ENCODE peak calls at places on chromosome 12, in six cellular contexts. G is H1, U is H9, O is IMR-90, Y is trophoblast cell, V is mesenchymal stem cell. D is an unnamed sample.
A peak's percentile ranks its signal among the peaks of the same experiment; 100 is the strongest.

GRCh38 chr12:66190519-66191406 is 1.7 kb downstream of the IRAK3 start:
- DNase-seq in V (no peak), O (peak; percentile 52), Y (peak; percentile 18), U (no peak), G (no peak), D (no peak)

GRCh38 chr12:123960029-123960428 is 12.6 kb downstream of the CCDC92 start:
- DNase-seq in O (no peak), V (no peak), G (no peak), U (no peak), Y (no peak), D (no peak)

GRCh38 chr12:55816876-55817351 is 610 bp downstream of the SARNP start:
- DNase-seq in U (no peak), G (peak; percentile 43), Y (no peak), O (peak; percentile 26), V (no peak), D (no peak)

GRCh38 chr12:110578522-110579238 is 4.4 kb downstream of the PPTC7 start:
- DNase-seq in O (no peak), U (no peak), G (no peak), Y (no peak), V (no peak), D (no peak)

GRCh38 chr12:56256326-56256960 is 1.7 kb downstream of the ANKRD52 start:
- DNase-seq in U (peak; percentile 33), V (peak; percentile 28), G (no peak), Y (no peak), O (peak; percentile 46), D (no peak)

GRCh38 chr12:27361372-27361771 is 28.7 kb downstream of the BMAL2 start:
- DNase-seq in V (no peak), U (no peak), G (no peak), O (peak; percentile 87), Y (no peak), D (no peak)

GRCh38 chr12:57471-57980 is 9.0 kb upstream of the IQSEC3 start:
- DNase-seq in U (no peak), G (no peak), O (no peak), Y (no peak), V (no peak), D (no peak)

GRCh38 chr12:123907726-123908476 is 64.7 kb downstream of the CCDC92 start:
- DNase-seq in U (no peak), G (no peak), V (peak; percentile 7), Y (no peak), O (no peak), D (no peak)

GRCh38 chr12:9721394-9722092 is 11.4 kb downstream of the CLECL1 start:
- DNase-seq in G (no peak), U (no peak), V (peak; percentile 65), Y (peak; percentile 96), O (peak; percentile 3), D (no peak)

GRCh38 chr12:52119398-52120254 is 40.1 kb downstream of the SMIM41 start:
- DNase-seq in Y (peak; percentile 53), G (peak; percentile 88), O (no peak), U (peak; percentile 96), V (peak; percentile 31), D (peak; percentile 64)

GRCh38 chr12:79448816-79449215 is 241.9 kb downstream of the PAWR start:
- DNase-seq in V (no peak), G (no peak), U (peak; percentile 39), Y (peak; percentile 97), O (no peak), D (no peak)

GRCh38 chr12:109201496-109201885 is 85.1 kb downstream of the ACACB start:
- DNase-seq in V (no peak), G (no peak), Y (no peak), U (no peak), O (no peak), D (no peak)

GRCh38 chr12:40149673-40150260 is 43.9 kb upstream of the SLC2A13 start:
- DNase-seq in G (no peak), Y (peak; percentile 27), U (no peak), V (no peak), O (no peak), D (no peak)

GRCh38 chr12:109810954-109811623 is 22.1 kb downstream of the TRPV4 start:
- DNase-seq in O (no peak), U (no peak), Y (no peak), V (no peak), G (no peak), D (no peak)

GRCh38 chr12:55931780-55932545 is 1.0 kb downstream of the DGKA start:
- DNase-seq in V (peak; percentile 60), G (peak; percentile 73), Y (no peak), O (peak; percentile 29), U (peak; percentile 70), D (no peak)

GRCh38 chr12:94336201-94336915 is 123.3 kb downstream of the CEP83 start:
- DNase-seq in V (peak; percentile 15), U (no peak), G (no peak), O (peak; percentile 66), Y (no peak), D (no peak)

GRCh38 chr12:17381211-17381610 is 708.8 kb downstream of the RERGL start:
- DNase-seq in V (no peak), Y (peak; percentile 93), O (no peak), U (no peak), G (no peak), D (no peak)

GRCh38 chr12:97283297-97283696 is 179.3 kb upstream of the RMST start:
- DNase-seq in U (peak; percentile 52), G (peak; percentile 71), O (no peak), Y (no peak), V (no peak), D (no peak)

GRCh38 chr12:59698599-59698998 is 102.8 kb downstream of the SLC16A7 start:
- DNase-seq in O (peak; percentile 80), V (peak; percentile 66), Y (peak; percentile 22), U (no peak), G (no peak), D (no peak)

GRCh38 chr12:42564540-42564939 is 25.0 kb downstream of the PRICKLE1 start:
- DNase-seq in V (peak; percentile 12), G (no peak), U (no peak), O (peak; percentile 77), Y (peak; percentile 54), D (no peak)

GRCh38 chr12:29238822-29239291 is 89.8 kb downstream of the FAR2 start:
- DNase-seq in O (peak; percentile 34), U (no peak), V (peak; percentile 61), Y (no peak), G (no peak), D (no peak)

GRCh38 chr12:54993181-54993835 is 8.7 kb upstream of the TESPA1 start:
- DNase-seq in O (peak; percentile 60), U (peak; percentile 53), Y (peak; percentile 88), G (peak; percentile 55), V (peak; percentile 65), D (peak; percentile 81)

GRCh38 chr12:8697120-8697475 is 693 bp upstream of the RIMKLB start:
- DNase-seq in Y (peak; percentile 71), G (no peak), O (peak; percentile 27), V (peak; percentile 57), U (peak; percentile 50), D (no peak)

GRCh38 chr12:43861847-43862150 is 25.9 kb downstream of the TMEM117 start:
- DNase-seq in Y (no peak), G (no peak), O (no peak), V (no peak), U (no peak), D (no peak)

GRCh38 chr12:43861015-43861846 is 25.4 kb downstream of the TMEM117 start:
- DNase-seq in O (peak; percentile 49), Y (peak; percentile 34), U (no peak), V (peak; percentile 14), G (no peak), D (no peak)

GRCh38 chr12:43856932-43857331 is 21.1 kb downstream of the TMEM117 start:
- DNase-seq in G (no peak), O (no peak), U (no peak), V (no peak), Y (no peak), D (no peak)

GRCh38 chr12:43858991-43859390 is 23.1 kb downstream of the TMEM117 start:
- DNase-seq in G (no peak), V (no peak), Y (no peak), U (no peak), O (no peak), D (no peak)

GRCh38 chr12:43858096-43858495 is 22.2 kb downstream of the TMEM117 start:
- DNase-seq in U (no peak), Y (no peak), V (no peak), G (no peak), O (no peak), D (no peak)
- H4K91ac ChIP-seq in U (no peak overlapping the region), Y (no peak overlapping the region), V (no peak overlapping the region), G (no peak overlapping the region), O (no peak overlapping the region), D (no peak overlapping the region)

DNA sequence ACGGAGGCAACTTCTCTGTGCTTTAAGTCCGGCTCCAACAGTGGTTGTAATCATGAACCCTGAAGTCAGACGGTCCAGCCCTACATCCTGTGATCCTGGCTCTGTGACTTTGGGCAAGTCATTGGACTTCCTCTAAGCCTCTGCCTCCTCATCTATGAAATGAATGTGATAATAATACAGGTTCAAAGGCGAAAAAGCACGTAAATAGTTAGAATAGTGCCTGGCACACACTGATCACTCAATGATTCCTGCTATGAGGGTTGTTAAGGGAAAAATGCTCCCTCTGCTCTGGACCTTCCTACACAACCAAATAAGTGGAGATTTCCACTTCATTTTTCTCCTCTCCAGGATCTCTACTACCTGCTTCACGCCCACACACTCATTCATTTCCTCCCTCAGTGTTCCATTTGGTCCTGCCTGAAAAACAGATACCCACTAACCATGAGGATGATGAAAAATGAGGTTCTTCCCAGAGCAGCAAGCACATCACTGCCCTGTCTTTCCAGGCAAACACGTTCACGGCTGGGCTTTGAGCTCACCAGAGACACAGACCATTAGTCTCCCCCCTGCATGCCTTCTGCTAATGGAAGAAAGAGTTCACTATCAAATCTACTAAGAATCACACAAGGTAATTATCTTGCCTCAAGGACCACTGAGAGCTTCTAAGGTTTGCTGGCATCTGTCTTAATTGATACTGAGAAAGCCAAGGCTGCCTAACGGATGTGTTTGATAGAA is 13.2 kb downstream of the NUAK1 start:
- DNase-seq in V (no peak), U (no peak), G (no peak), Y (peak; percentile 56), O (no peak), D (no peak)
- H3K18ac ChIP-seq in V (no peak overlapping the region), U (no peak overlapping the region), G (no peak overlapping the region), Y (no peak overlapping the region), O (peak overlapping the region; percentile 45), D (no peak overlapping the region)

GRCh38 chr12:57823908-57824640 is 5.5 kb upstream of the AVIL start:
- DNase-seq in U (no peak), V (no peak), G (no peak), O (no peak), Y (no peak), D (no peak)
- H4K91ac ChIP-seq in U (no peak overlapping the region), V (no peak overlapping the region), G (no peak overlapping the region), O (no peak overlapping the region), Y (no peak overlapping the region), D (no peak overlapping the region)

DNA sequence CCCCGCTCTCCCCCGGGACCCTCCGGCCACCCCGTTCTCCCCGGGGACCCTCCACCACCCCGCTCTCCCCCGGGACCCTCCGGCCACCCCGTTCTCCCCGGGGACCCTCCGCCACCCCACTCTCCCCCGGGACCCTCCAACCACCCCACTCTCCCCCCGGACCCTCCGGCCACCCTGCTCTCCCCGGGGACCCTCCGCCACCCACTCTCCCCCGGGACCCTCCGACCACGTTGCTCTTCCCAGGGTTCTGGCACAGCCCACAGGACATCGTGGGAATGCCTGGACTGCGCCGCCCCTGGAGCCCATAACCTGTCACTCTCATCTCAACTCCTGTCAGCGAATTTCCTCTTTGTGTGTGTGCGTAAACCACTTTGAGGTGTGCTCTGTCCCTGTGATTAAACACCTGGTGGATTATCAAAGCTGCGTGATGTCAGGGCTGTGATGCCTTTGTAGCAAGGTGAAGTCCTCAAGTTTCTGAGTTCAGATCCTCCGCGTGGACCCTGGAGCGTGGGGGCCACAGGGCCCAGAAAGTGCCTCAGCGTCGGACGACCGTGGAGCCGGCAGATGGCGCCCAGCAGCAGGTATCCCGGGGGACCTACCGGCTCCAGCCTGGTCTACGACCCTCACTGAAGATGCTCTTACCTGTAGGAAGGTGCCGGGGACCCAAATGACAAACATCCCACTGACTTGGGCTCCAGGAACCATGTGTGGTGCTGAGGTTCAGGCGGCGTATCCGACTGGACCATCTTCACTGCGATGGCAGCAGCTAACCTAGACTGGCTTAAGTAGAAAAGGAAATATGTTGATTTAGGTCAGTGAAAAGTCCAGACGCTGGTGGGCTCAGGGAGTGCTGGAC is 63.2 kb upstream of the GALNT9 start:
- DNase-seq in G (no peak), Y (no peak), U (no peak), O (no peak), V (no peak), D (no peak)
- H3K18ac ChIP-seq in G (no peak overlapping the region), Y (no peak overlapping the region), U (no peak overlapping the region), O (no peak overlapping the region), V (no peak overlapping the region), D (no peak overlapping the region)

D was measured in neuronal stem cell.